ENCODE peak calls at places on chromosomes 16 and 17, in four cellular contexts. T is HEK293T, D is K562, A is HepG2. C is an unnamed sample.
A peak's percentile ranks its signal among the peaks of the same experiment; 100 is the strongest.

GRCh38 chr17:12959441-12959840 is 58.4 kb downstream of the ELAC2 start:
- DNase-seq in T (no peak), A (no peak), D (no peak), C (no peak)

GRCh38 chr16:720990-721764 is at the start of gene ANTKMT:
- DNase-seq in T (peak; percentile 89), D (peak; percentile 95), A (peak; percentile 80), C (peak; percentile 97)

GRCh38 chr17:74190154-74190553 is 13.3 kb upstream of the RPL38 start:
- DNase-seq in A (peak; percentile 44), T (peak; percentile 70), D (peak; percentile 77), C (no peak)

GRCh38 chr16:3728424-3729160 is 11.3 kb upstream of the TRAP1 start:
- DNase-seq in T (no peak), D (no peak), A (no peak), C (no peak)

GRCh38 chr17:60421273-60422161 is 772 bp upstream of the CHCT1 start:
- DNase-seq in T (no peak), D (no peak), A (peak; percentile 42), C (peak; percentile 81)

GRCh38 chr16:23232806-23233205 is 50.3 kb downstream of the SCNN1G start:
- DNase-seq in T (no peak), A (no peak), D (no peak), C (no peak)

GRCh38 chr17:16261049-16261448 is 44.0 kb downstream of the PIGL start:
- DNase-seq in T (no peak), D (no peak), A (no peak), C (no peak)

GRCh38 chr16:62665269-62665668 is 629.0 kb upstream of the CDH8 start:
- DNase-seq in T (no peak), A (no peak), D (no peak), C (peak; percentile 50)

GRCh38 chr16:75385507-75386152 is 47.7 kb downstream of the CFDP1 start:
- DNase-seq in D (peak; percentile 51), T (peak; percentile 30), A (peak; percentile 68), C (no peak)

GRCh38 chr17:43908111-43908721 is 880 bp upstream of the MPP2 start:
- DNase-seq in D (peak; percentile 78), T (peak; percentile 80), A (no peak), C (peak; percentile 66)

GRCh38 chr17:78267257-78268073 is 36.0 kb downstream of the TMEM235 start:
- DNase-seq in T (no peak), D (peak; percentile 35), A (no peak), C (no peak)

GRCh38 chr16:19559242-19559910 is 3.9 kb downstream of the VPS35L start:
- DNase-seq in T (peak; percentile 22), A (peak; percentile 58), D (peak; percentile 23), C (no peak)

GRCh38 chr17:37089998-37090397 is 141.2 kb downstream of the AATF start:
- DNase-seq in T (no peak), A (no peak), D (no peak), C (no peak)

GRCh38 chr17:80029235-80029974 is 6.3 kb downstream of the TBC1D16 start:
- DNase-seq in T (no peak), A (no peak), D (no peak), C (no peak)

GRCh38 chr16:57483725-57484514 is 2.4 kb downstream of the DOK4 start:
- DNase-seq in D (no peak), A (no peak), T (no peak), C (no peak)

GRCh38 chr16:35140293-35140986 is 1681.0 kb downstream of the TP53TG3F start:
- DNase-seq in D (no peak), A (no peak), T (no peak), C (no peak)

GRCh38 chr16:35131429-35131828 is 1672.0 kb downstream of the TP53TG3F start:
- DNase-seq in A (no peak), T (no peak), D (no peak), C (no peak)

DNA sequence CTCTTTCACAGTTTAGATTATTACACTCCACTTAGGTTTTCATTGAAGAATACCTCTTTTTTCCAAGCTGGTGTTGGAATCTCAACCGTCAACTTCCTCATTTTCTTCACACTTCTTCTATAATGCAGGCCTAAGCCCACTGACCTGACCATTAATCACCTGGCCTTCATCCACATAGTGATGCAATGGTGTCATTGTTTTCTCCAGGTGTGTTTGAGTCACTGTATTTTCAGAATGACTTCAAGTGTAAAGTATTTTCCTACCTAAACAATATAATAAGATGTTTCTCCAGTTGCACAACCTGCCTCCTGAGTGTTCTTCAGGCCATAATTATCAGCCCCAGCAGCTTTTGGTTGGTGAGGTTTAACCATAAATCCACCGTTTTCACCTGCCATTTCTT is 1675.1 kb downstream of the TP53TG3F start:
- DNase-seq in A (no peak), D (no peak), T (no peak), C (no peak)
- TF ChIP-seq ELF4 in A (no peak), D (no peak), T (no peak), C (no peak)

GRCh38 chr17:82029990-82030469 is 1.4 kb upstream of the RAC3 start:
- DNase-seq in T (no peak), D (no peak), A (no peak), C (no peak)

GRCh38 chr17:82028966-82029365 is 2.5 kb upstream of the RAC3 start:
- DNase-seq in A (no peak), T (no peak), D (no peak), C (no peak)

GRCh38 chr17:82028246-82028645 is 3.2 kb upstream of the RAC3 start:
- DNase-seq in A (no peak), D (no peak), T (no peak), C (no peak)

GRCh38 chr17:82030470-82031302 is 792 bp upstream of the RAC3 start:
- DNase-seq in A (no peak), D (peak; percentile 82), T (peak; percentile 88), C (peak; percentile 91)

GRCh38 chr17:82029391-82029790 is 2.1 kb upstream of the RAC3 start:
- DNase-seq in T (no peak), D (no peak), A (no peak), C (no peak)
- TF ChIP-seq ELF4 in T (no peak), D (no peak), A (no peak), C (no peak)

DNA sequence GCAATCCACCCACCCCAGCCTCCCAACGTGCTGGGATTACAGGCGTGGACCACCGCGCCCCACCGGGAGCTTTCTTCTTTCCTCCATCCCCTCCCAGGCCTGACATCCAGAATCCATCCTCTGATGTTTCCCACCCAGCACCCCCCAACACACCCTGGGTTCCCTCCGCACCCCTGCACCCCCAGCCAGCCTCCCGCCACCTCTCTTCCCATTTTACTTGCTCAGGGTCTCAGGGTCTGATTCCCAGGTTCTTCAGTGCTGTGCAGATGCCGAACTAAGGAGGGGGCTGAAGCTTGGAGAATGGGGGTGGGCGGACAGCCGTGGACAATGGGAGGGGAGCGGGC is 225 bp downstream of the ASGR1 start:
- DNase-seq in T (no peak), A (no peak), D (no peak), C (no peak)
- TF ChIP-seq ELF4 in T (no peak), A (no peak), D (no peak), C (no peak)

GRCh38 chr16:67431805-67432476 is 1.0 kb downstream of the HSD11B2 start:
- DNase-seq in D (no peak), T (no peak), A (no peak), C (peak; percentile 44)
- TF ChIP-seq ELF4 in D (no peak), T (no peak), A (no peak), C (no peak)

GRCh38 chr17:33033176-33033575 is 41.5 kb downstream of the SPACA3 start:
- DNase-seq in T (no peak), D (no peak), A (no peak), C (no peak)

GRCh38 chr17:33039874-33040273 is 48.2 kb downstream of the SPACA3 start:
- DNase-seq in D (no peak), T (no peak), A (no peak), C (no peak)

GRCh38 chr17:33038740-33039139 is 47.1 kb downstream of the SPACA3 start:
- DNase-seq in D (peak; percentile 70), T (peak; percentile 51), A (no peak), C (peak; percentile 85)
- TF ChIP-seq ELF4 in D (no peak), T (no peak), A (no peak), C (no peak)

GRCh38 chr16:71811261-71811803 is 2.7 kb upstream of the AP1G1 start:
- DNase-seq in T (no peak), D (no peak), A (no peak), C (no peak)
- TF ChIP-seq ELF4 in T (no peak), D (no peak), A (no peak), C (no peak)

DNA sequence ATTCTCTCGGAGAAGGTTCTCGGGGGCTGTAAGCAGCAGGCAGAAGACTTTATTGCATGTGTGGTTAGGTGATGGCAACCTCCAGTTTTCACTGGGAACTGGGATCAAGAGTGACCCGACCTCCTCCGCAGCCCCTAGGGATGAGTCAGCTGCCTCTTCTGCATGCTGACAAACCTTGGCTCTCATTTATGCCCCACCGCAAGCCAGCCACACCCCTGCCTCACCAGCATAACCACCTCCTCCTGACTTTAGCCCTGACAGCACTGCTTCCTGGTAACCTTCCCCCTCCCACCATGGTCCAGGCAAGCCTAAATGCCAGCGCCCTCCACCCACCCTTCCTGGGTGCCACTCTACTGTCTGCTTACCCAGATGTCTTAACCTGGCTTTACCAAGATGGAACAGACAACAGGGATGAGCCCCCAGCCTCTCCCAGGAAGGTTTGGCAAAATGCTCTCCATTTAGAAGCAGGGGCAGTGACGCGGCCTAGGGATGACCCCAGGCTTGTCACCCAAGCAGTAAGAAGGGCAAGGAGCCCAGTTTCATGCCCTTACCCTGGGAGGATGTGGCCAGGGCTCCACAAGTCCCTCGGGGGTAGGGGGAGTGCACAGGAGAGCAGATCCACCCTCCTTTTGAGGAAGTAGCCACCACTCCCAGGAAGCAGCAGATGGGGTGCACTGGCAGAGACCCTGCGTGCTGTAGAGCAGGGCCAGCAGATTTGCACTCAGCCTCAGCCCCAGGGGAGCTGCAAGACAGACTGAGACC is 73.5 kb downstream of the GOSR1 start:
- DNase-seq in T (no peak), A (no peak), D (peak; percentile 54), C (no peak)
- TF ChIP-seq ELF4 in T (no peak), A (no peak), D (no peak), C (no peak)

GRCh38 chr17:230371-230770 is 48.9 kb upstream of the DOC2B start:
- DNase-seq in T (no peak), D (no peak), A (no peak), C (no peak)

GRCh38 chr17:229130-229944 is 47.9 kb upstream of the DOC2B start:
- DNase-seq in T (no peak), D (no peak), A (no peak), C (peak; percentile 6)

GRCh38 chr17:231966-232807 is 50.7 kb upstream of the DOC2B start:
- DNase-seq in A (no peak), D (no peak), T (no peak), C (peak; percentile 6)

GRCh38 chr17:229945-230235 is 48.4 kb upstream of the DOC2B start:
- DNase-seq in D (no peak), A (no peak), T (no peak), C (peak; percentile 6)

GRCh38 chr17:231191-231965 is 49.9 kb upstream of the DOC2B start:
- DNase-seq in A (no peak), D (no peak), T (no peak), C (peak; percentile 7)
- TF ChIP-seq ELF4 in A (no peak), D (no peak), T (no peak), C (no peak)

GRCh38 chr17:45031231-45032149 is 19.9 kb downstream of the DCAKD start:
- DNase-seq in T (no peak), D (peak; percentile 82), A (no peak), C (no peak)
- TF ChIP-seq ELF4 in T (no peak), D (no peak), A (no peak), C (no peak)

GRCh38 chr16:49844399-49844798 is 11.5 kb downstream of the ZNF423 start:
- DNase-seq in A (no peak), D (no peak), T (no peak), C (no peak)
- TF ChIP-seq ELF4 in A (no peak), D (no peak), T (no peak), C (no peak)

C was measured in WTC11.